ENCODE peak calls at places on chromosomes 16 and 17, in eight cellular contexts. One of them, this sample, is unnamed.

GRCh38 chr16:81466351-81466960 is 21.8 kb downstream of the CMIP start:
- DNase-seq in stomach: no peak
- DNase-seq in type B pancreatic cell: no peak
- DNase-seq in gastrocnemius medialis: no peak
- DNase-seq in NCI-H1092 treated with DMSO at 0.1 percent for 48 hours: no peak
- DNase-seq in MV-4-11: peak
- DNase-seq in NCI-H1105: no peak
- DNase-seq in thyroid gland: no peak
- DNase-seq in this sample: no peak

GRCh38 chr17:50110591-50111349 is 15.6 kb downstream of the PDK2 start:
- DNase-seq in MV-4-11: no peak
- DNase-seq in gastrocnemius medialis: peak
- DNase-seq in NCI-H1092 treated with DMSO at 0.1 percent for 48 hours: no peak
- DNase-seq in NCI-H1105: no peak
- DNase-seq in thyroid gland: no peak
- DNase-seq in stomach: no peak
- DNase-seq in type B pancreatic cell: no peak
- DNase-seq in this sample: no peak

GRCh38 chr16:75301804-75302203 is 50.4 kb upstream of the BCAR1 start:
- DNase-seq in NCI-H1105: no peak
- DNase-seq in type B pancreatic cell: no peak
- DNase-seq in gastrocnemius medialis: no peak
- DNase-seq in thyroid gland: no peak
- DNase-seq in stomach: no peak
- DNase-seq in MV-4-11: no peak
- DNase-seq in NCI-H1092 treated with DMSO at 0.1 percent for 48 hours: no peak
- DNase-seq in this sample: no peak

GRCh38 chr16:67857547-67858233 is 10.2 kb upstream of the CENPT start:
- DNase-seq in type B pancreatic cell: no peak
- DNase-seq in MV-4-11: peak
- DNase-seq in NCI-H1092 treated with DMSO at 0.1 percent for 48 hours: no peak
- DNase-seq in stomach: peak
- DNase-seq in thyroid gland: peak
- DNase-seq in gastrocnemius medialis: peak
- DNase-seq in NCI-H1105: no peak
- DNase-seq in this sample: peak

GRCh38 chr16:27463741-27464662 is 62.0 kb downstream of the IL21R start:
- DNase-seq in stomach: no peak
- DNase-seq in NCI-H1092 treated with DMSO at 0.1 percent for 48 hours: no peak
- DNase-seq in type B pancreatic cell: no peak
- DNase-seq in gastrocnemius medialis: no peak
- DNase-seq in thyroid gland: no peak
- DNase-seq in NCI-H1105: no peak
- DNase-seq in MV-4-11: no peak
- DNase-seq in this sample: peak

GRCh38 chr16:17467923-17468540 is 2.7 kb downstream of the XYLT1 start:
- DNase-seq in type B pancreatic cell: no peak
- DNase-seq in NCI-H1105: peak
- DNase-seq in NCI-H1092 treated with DMSO at 0.1 percent for 48 hours: peak
- DNase-seq in thyroid gland: peak
- DNase-seq in gastrocnemius medialis: peak
- DNase-seq in MV-4-11: peak
- DNase-seq in stomach: peak
- DNase-seq in this sample: no peak

GRCh38 chr16:65117701-65118448 is 4.0 kb downstream of the CDH11 start:
- DNase-seq in NCI-H1105: peak
- DNase-seq in thyroid gland: peak
- DNase-seq in type B pancreatic cell: peak
- DNase-seq in MV-4-11: peak
- DNase-seq in NCI-H1092 treated with DMSO at 0.1 percent for 48 hours: peak
- DNase-seq in stomach: peak
- DNase-seq in gastrocnemius medialis: peak
- DNase-seq in this sample: no peak

GRCh38 chr17:47810200-47810821 is 11.3 kb downstream of the OSBPL7 start:
- DNase-seq in stomach: peak
- DNase-seq in NCI-H1105: no peak
- DNase-seq in NCI-H1092 treated with DMSO at 0.1 percent for 48 hours: no peak
- DNase-seq in gastrocnemius medialis: no peak
- DNase-seq in thyroid gland: peak
- DNase-seq in MV-4-11: no peak
- DNase-seq in type B pancreatic cell: no peak
- DNase-seq in this sample: no peak

GRCh38 chr16:66478733-66479511 is 51.8 kb downstream of the BEAN1 start:
- DNase-seq in MV-4-11: peak
- DNase-seq in NCI-H1105: no peak
- DNase-seq in stomach: peak
- DNase-seq in NCI-H1092 treated with DMSO at 0.1 percent for 48 hours: peak
- DNase-seq in gastrocnemius medialis: peak
- DNase-seq in type B pancreatic cell: peak
- DNase-seq in thyroid gland: peak
- DNase-seq in this sample: peak

GRCh38 chr17:14780116-14780515 is 479.2 kb downstream of the HS3ST3B1 start:
- DNase-seq in NCI-H1105: no peak
- DNase-seq in gastrocnemius medialis: no peak
- DNase-seq in stomach: no peak
- DNase-seq in NCI-H1092 treated with DMSO at 0.1 percent for 48 hours: no peak
- DNase-seq in MV-4-11: no peak
- DNase-seq in thyroid gland: no peak
- DNase-seq in type B pancreatic cell: no peak
- DNase-seq in this sample: no peak

GRCh38 chr16:12341423-12341822 is 364.9 kb downstream of the SNX29 start:
- DNase-seq in NCI-H1105: no peak
- DNase-seq in type B pancreatic cell: no peak
- DNase-seq in gastrocnemius medialis: peak
- DNase-seq in MV-4-11: peak
- DNase-seq in thyroid gland: no peak
- DNase-seq in stomach: no peak
- DNase-seq in NCI-H1092 treated with DMSO at 0.1 percent for 48 hours: no peak
- DNase-seq in this sample: no peak

GRCh38 chr16:22075043-22075757 is 17.1 kb upstream of the VWA3A start:
- DNase-seq in type B pancreatic cell: no peak
- DNase-seq in NCI-H1092 treated with DMSO at 0.1 percent for 48 hours: no peak
- DNase-seq in gastrocnemius medialis: no peak
- DNase-seq in NCI-H1105: no peak
- DNase-seq in thyroid gland: no peak
- DNase-seq in stomach: no peak
- DNase-seq in MV-4-11: no peak
- DNase-seq in this sample: no peak

GRCh38 chr17:49992933-49993422 is 2.0 kb downstream of the DLX3 start:
- DNase-seq in stomach: no peak
- DNase-seq in gastrocnemius medialis: no peak
- DNase-seq in thyroid gland: no peak
- DNase-seq in NCI-H1092 treated with DMSO at 0.1 percent for 48 hours: no peak
- DNase-seq in MV-4-11: no peak
- DNase-seq in NCI-H1105: no peak
- DNase-seq in type B pancreatic cell: no peak
- DNase-seq in this sample: no peak

GRCh38 chr17:33802349-33803272 is 452.5 kb upstream of the CCL2 start:
- DNase-seq in thyroid gland: peak
- DNase-seq in type B pancreatic cell: no peak
- DNase-seq in gastrocnemius medialis: no peak
- DNase-seq in stomach: no peak
- DNase-seq in MV-4-11: peak
- DNase-seq in NCI-H1092 treated with DMSO at 0.1 percent for 48 hours: no peak
- DNase-seq in NCI-H1105: no peak
- DNase-seq in this sample: no peak

GRCh38 chr16:63188076-63188771 is 1152.0 kb upstream of the CDH8 start:
- DNase-seq in gastrocnemius medialis: no peak
- DNase-seq in stomach: no peak
- DNase-seq in MV-4-11: no peak
- DNase-seq in NCI-H1092 treated with DMSO at 0.1 percent for 48 hours: no peak
- DNase-seq in thyroid gland: no peak
- DNase-seq in NCI-H1105: no peak
- DNase-seq in type B pancreatic cell: no peak
- DNase-seq in this sample: no peak

GRCh38 chr17:10177921-10178788 is 20.3 kb downstream of the GAS7 start:
- DNase-seq in thyroid gland: no peak
- DNase-seq in MV-4-11: no peak
- DNase-seq in NCI-H1105: no peak
- DNase-seq in stomach: no peak
- DNase-seq in NCI-H1092 treated with DMSO at 0.1 percent for 48 hours: no peak
- DNase-seq in type B pancreatic cell: no peak
- DNase-seq in gastrocnemius medialis: no peak
- DNase-seq in this sample: no peak

GRCh38 chr17:62966426-62967110 is 533 bp downstream of the TANC2 start:
- DNase-seq in NCI-H1092 treated with DMSO at 0.1 percent for 48 hours: peak
- DNase-seq in thyroid gland: peak
- DNase-seq in MV-4-11: no peak
- DNase-seq in stomach: peak
- DNase-seq in gastrocnemius medialis: no peak
- DNase-seq in type B pancreatic cell: no peak
- DNase-seq in NCI-H1105: no peak
- DNase-seq in this sample: no peak

GRCh38 chr17:82648165-82648668 is at the start of gene WDR45B:
- DNase-seq in MV-4-11: peak
- DNase-seq in stomach: peak
- DNase-seq in NCI-H1105: peak
- DNase-seq in thyroid gland: peak
- DNase-seq in NCI-H1092 treated with DMSO at 0.1 percent for 48 hours: peak
- DNase-seq in gastrocnemius medialis: peak
- DNase-seq in type B pancreatic cell: peak
- DNase-seq in this sample: peak

GRCh38 chr17:5526821-5527598 is 40.6 kb downstream of the MIS12 start:
- DNase-seq in stomach: no peak
- DNase-seq in gastrocnemius medialis: peak
- DNase-seq in NCI-H1092 treated with DMSO at 0.1 percent for 48 hours: no peak
- DNase-seq in type B pancreatic cell: no peak
- DNase-seq in thyroid gland: no peak
- DNase-seq in NCI-H1105: no peak
- DNase-seq in MV-4-11: peak
- DNase-seq in this sample: no peak